ENCODE peak calls at places on chromosomes 11 and 22, in seven cellular contexts. P, T, H, M, J, Y and N are unnamed samples.

GRCh38 chr11:129643031-129643721 is 172.5 kb upstream of the TMEM45B start:
- DNase-seq in P (peak), T (no peak), H (peak), M (no peak), J (peak), Y (no peak), N (no peak)

GRCh38 chr11:27379449-27379848 is 16.4 kb upstream of the CCDC34 start:
- DNase-seq in P (no peak), T (no peak), H (no peak), M (no peak), J (no peak), Y (no peak), N (no peak)

GRCh38 chr11:34458566-34458965 is 19.8 kb downstream of the CAT start:
- DNase-seq in P (no peak), T (no peak), H (no peak), M (no peak), J (no peak), Y (no peak), N (no peak)

GRCh38 chr11:72041364-72042058 is 38.8 kb downstream of the NUMA1 start:
- DNase-seq in P (peak), T (peak), H (peak), M (peak), J (peak), Y (peak), N (peak)

GRCh38 chr11:68968306-68969255 is 12.2 kb downstream of the MRGPRD start:
- DNase-seq in P (no peak), T (no peak), H (no peak), M (no peak), J (no peak), Y (no peak), N (no peak)

GRCh38 chr22:26623984-26624383 is 2.2 kb downstream of the CRYBA4 start:
- DNase-seq in P (no peak), T (no peak), H (no peak), M (no peak), J (no peak), Y (no peak), N (no peak)

GRCh38 chr22:41862160-41862529 is 29.2 kb downstream of the SREBF2 start:
- DNase-seq in P (no peak), T (no peak), H (no peak), M (no peak), J (peak), Y (peak), N (no peak)

GRCh38 chr11:66950113-66950535 is 8.1 kb downstream of the PC start:
- DNase-seq in P (peak), T (peak), H (peak), M (no peak), J (peak), Y (peak), N (no peak)

GRCh38 chr11:74685905-74686304 is 45.3 kb downstream of the CHRDL2 start:
- DNase-seq in P (no peak), T (peak), H (no peak), M (peak), J (no peak), Y (no peak), N (no peak)

GRCh38 chr11:134639586-134640330 is 227.7 kb upstream of the B3GAT1 start:
- DNase-seq in P (peak), T (peak), H (no peak), M (no peak), J (no peak), Y (no peak), N (no peak)

GRCh38 chr11:131579932-131580387 is 209.5 kb downstream of the NTM start:
- DNase-seq in P (peak), T (no peak), H (peak), M (no peak), J (peak), Y (peak), N (no peak)

GRCh38 chr22:42408276-42408675 is 23.9 kb downstream of the NFAM1 start:
- DNase-seq in P (no peak), T (no peak), H (no peak), M (no peak), J (no peak), Y (no peak), N (no peak)

GRCh38 chr11:2805388-2806057 is 80.1 kb downstream of the CDKN1C start:
- DNase-seq in P (no peak), T (peak), H (no peak), M (peak), J (no peak), Y (no peak), N (peak)

GRCh38 chr11:65479184-65480145 is 19.4 kb upstream of the MALAT1 start:
- DNase-seq in P (no peak), T (peak), H (peak), M (no peak), J (peak), Y (no peak), N (no peak)

GRCh38 chr11:15119352-15119751 is 4.6 kb downstream of the INSC start:
- DNase-seq in P (no peak), T (no peak), H (no peak), M (no peak), J (peak), Y (no peak), N (no peak)

GRCh38 chr11:15558513-15559181 is 443.9 kb downstream of the INSC start:
- DNase-seq in P (no peak), T (no peak), H (no peak), M (no peak), J (no peak), Y (no peak), N (no peak)

GRCh38 chr11:33072465-33072864 is 33.1 kb downstream of the TCP11L1 start:
- DNase-seq in P (no peak), T (no peak), H (no peak), M (no peak), J (no peak), Y (no peak), N (no peak)

GRCh38 chr11:117875397-117876048 is 935 bp downstream of the FXYD6 start:
- DNase-seq in P (no peak), T (no peak), H (no peak), M (no peak), J (no peak), Y (no peak), N (no peak)

GRCh38 chr11:80844110-80844509 is 1403.3 kb upstream of the TENM4 start:
- DNase-seq in P (no peak), T (no peak), H (no peak), M (no peak), J (no peak), Y (no peak), N (no peak)

GRCh38 chr11:120752668-120753067 is 241.1 kb downstream of the GRIK4 start:
- DNase-seq in P (no peak), T (no peak), H (no peak), M (no peak), J (no peak), Y (no peak), N (no peak)

GRCh38 chr22:20002661-20003060 is 14.0 kb downstream of the ARVCF start:
- DNase-seq in P (no peak), T (peak), H (no peak), M (no peak), J (no peak), Y (no peak), N (no peak)

GRCh38 chr11:57100638-57101312 is 81.0 kb upstream of the LRRC55 start:
- DNase-seq in P (no peak), T (no peak), H (no peak), M (no peak), J (no peak), Y (no peak), N (no peak)

GRCh38 chr11:81674211-81674610 is 1059.5 kb downstream of the FAM181B start:
- DNase-seq in P (no peak), T (no peak), H (no peak), M (no peak), J (no peak), Y (no peak), N (no peak)

GRCh38 chr11:57777969-57778317 is 16.3 kb downstream of the CTNND1 start:
- DNase-seq in P (peak), T (no peak), H (peak), M (no peak), J (no peak), Y (no peak), N (no peak)

GRCh38 chr22:19788661-19789225 is 28.2 kb downstream of the TBX1 start:
- DNase-seq in P (no peak), T (peak), H (no peak), M (no peak), J (no peak), Y (no peak), N (no peak)

GRCh38 chr22:32951081-32951806 is 106.9 kb downstream of the SYN3 start:
- DNase-seq in P (no peak), T (no peak), H (no peak), M (no peak), J (no peak), Y (peak), N (no peak)
- TF ChIP-seq CTCF in P (no peak), T (no peak), H (no peak), M (no peak), J (no peak), Y (no peak), N (no peak)

DNA sequence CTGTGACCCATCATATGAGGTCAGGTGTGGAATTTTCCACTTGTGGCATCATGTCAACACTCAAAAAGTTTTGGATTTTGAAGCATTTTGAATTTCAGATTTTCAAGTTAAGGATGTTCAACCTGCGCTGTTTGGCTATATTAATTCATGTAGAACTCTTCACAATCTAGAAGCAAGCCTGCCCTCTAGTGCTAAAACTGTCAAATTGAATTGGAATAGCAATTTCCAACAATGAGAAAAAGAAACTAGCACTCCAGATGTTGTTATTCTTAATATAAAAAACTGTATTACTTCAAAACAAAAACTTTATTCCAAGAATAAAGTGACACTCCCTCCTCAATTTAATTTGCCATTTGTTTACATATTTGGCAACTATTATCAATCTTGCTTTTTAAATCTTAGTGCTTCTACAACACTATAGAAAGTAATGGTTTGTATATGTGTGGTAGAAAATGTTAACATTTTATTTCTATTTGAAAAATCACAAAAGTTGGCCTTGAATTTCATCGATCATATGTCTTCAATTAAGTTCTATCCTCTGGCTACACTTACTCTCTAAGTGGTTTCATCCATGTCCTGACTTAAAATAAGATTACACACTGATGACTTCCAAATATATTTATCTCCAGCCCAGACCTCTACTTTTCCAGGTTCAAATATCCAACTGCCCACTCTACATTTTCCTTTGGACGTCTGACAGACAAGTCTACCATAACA is 36.6 kb downstream of the DCUN1D5 start:
- DNase-seq in P (peak), T (no peak), H (no peak), M (no peak), J (peak), Y (peak), N (no peak)
- TF ChIP-seq CTCF in P (peak), T (no peak), H (peak), M (peak), J (peak), Y (peak), N (peak)

GRCh38 chr22:27745809-27746208 is 55.7 kb downstream of the MN1 start:
- DNase-seq in P (no peak), T (no peak), H (no peak), M (no peak), J (no peak), Y (no peak), N (no peak)

GRCh38 chr22:27748355-27749168 is 53.0 kb downstream of the MN1 start:
- DNase-seq in P (peak), T (no peak), H (no peak), M (no peak), J (peak), Y (no peak), N (no peak)

GRCh38 chr22:27749597-27750225 is 51.8 kb downstream of the MN1 start:
- DNase-seq in P (peak), T (no peak), H (no peak), M (no peak), J (no peak), Y (peak), N (no peak)

GRCh38 chr22:27746918-27747317 is 54.6 kb downstream of the MN1 start:
- DNase-seq in P (no peak), T (no peak), H (no peak), M (no peak), J (no peak), Y (no peak), N (no peak)

DNA sequence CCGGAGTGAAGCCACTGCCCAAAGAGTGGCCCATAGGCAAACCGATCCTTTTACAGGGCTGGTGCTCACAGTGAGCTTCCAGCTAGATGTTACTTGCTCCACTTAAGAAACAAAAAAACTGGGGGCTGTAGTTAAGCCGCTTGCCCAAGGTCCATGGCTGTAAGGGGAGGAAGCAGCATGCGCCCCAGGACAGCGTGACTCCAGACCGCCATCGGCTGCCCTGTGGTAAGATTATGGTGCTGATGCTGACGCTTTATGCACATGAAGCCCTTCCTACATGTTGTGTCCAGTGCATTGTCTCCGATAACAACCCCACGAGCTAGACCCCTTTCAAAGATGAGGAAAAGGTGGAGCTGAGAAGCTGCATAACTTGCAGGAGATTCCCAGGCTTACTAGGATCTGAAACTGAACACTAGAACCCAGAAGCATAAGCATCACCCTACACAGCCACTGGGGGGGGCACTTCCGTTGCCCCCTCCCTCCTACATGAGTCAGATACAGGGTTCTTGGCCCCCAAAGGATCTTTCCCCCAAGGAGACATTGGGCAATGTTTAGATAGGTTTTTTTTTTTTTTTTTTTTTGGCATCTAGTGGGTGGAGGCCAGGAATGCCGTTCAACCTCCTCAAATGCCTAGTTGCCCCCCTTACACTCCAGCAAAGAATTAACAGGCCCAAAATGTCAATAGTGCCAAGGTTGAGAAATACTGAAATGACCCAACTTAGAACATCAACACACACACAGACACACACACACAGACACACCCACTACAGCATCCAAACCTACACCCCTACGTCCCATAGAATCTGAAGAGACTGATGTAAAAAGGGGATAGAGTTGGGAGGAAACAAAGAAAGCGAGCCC is 53.9 kb downstream of the MN1 start:
- DNase-seq in P (peak), T (no peak), H (no peak), M (no peak), J (peak), Y (no peak), N (no peak)
- TF ChIP-seq CTCF in P (peak), T (no peak), H (peak), M (no peak), J (peak), Y (no peak), N (peak)

DNA sequence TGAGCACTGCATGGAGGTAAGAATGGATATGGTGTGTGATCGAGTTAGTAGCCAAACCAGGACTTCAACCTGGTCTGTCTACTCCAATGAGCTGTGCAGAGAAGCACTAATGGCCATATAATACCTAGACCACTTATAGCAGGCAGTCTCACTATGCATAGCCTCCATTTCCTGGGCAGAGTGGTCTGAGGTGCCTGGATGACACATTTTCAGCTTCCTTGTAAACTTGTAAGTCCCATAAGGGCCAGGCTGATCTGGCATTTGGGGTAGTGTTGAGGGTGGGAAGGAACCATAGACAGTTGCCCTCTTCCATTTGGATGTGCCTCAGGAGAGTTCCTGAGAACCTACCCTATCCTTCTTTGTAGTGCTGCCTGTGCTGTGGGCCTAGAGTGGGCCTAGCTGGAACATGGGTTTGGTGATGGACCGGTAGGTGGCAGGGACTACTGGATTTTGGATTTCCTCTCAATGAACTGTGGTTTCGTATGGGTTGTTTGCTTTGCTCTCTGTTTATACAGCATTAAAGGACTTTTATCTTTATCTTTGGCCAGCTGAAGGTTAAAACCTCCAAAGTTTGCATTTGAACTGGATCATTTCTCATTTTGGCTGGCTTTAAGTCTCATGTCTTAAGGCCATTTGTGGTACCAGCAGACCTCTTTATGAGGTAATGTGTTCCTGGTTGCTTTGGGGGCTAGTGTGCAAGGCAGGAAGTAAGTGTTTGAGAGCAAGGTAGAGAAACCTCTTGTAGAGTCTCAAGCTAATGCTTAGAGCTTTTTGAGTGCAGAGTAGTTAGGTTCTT is 86.9 kb downstream of the STIM1 start:
- DNase-seq in P (no peak), T (no peak), H (no peak), M (no peak), J (no peak), Y (no peak), N (no peak)
- TF ChIP-seq CTCF in P (no peak), T (no peak), H (no peak), M (no peak), J (no peak), Y (no peak), N (no peak)